ENCODE peak calls at places on chromosome 18, in seven cellular contexts. X, G, L, H, S, P and U are unnamed samples.

GRCh38 chr18:48123965-48124364 is 193.5 kb upstream of the SMAD2 start:
- DNase-seq in X (no peak), G (no peak), L (no peak), H (no peak), S (no peak), P (no peak), U (no peak)

GRCh38 chr18:25805939-25806338 is 284.5 kb downstream of the SS18 start:
- DNase-seq in X (no peak), G (no peak), L (no peak), H (no peak), S (no peak), P (no peak), U (no peak)

GRCh38 chr18:36534154-36534688 is 236.7 kb downstream of the FHOD3 start:
- DNase-seq in X (no peak), G (no peak), L (no peak), H (no peak), S (peak), P (no peak), U (no peak)

GRCh38 chr18:22185298-22185697 is 15.9 kb downstream of the GATA6 start:
- DNase-seq in X (no peak), G (no peak), L (no peak), H (no peak), S (no peak), P (no peak), U (no peak)

GRCh38 chr18:53747761-53748160 is 476.7 kb downstream of the MBD2 start:
- DNase-seq in X (no peak), G (no peak), L (no peak), H (no peak), S (no peak), P (no peak), U (no peak)

GRCh38 chr18:5237083-5237722 is 40.1 kb upstream of the AKAIN1 start:
- DNase-seq in X (no peak), G (peak), L (no peak), H (peak), S (peak), P (no peak), U (peak)

GRCh38 chr18:76670564-76671288 is 151.6 kb upstream of the ZNF236 start:
- DNase-seq in X (no peak), G (no peak), L (no peak), H (no peak), S (no peak), P (no peak), U (no peak)

GRCh38 chr18:78242307-78242643 is 737.3 kb upstream of the SALL3 start:
- DNase-seq in X (no peak), G (no peak), L (no peak), H (no peak), S (no peak), P (no peak), U (no peak)

GRCh38 chr18:27185025-27185763 is at the start of gene CHST9:
- DNase-seq in X (peak), G (no peak), L (no peak), H (peak), S (no peak), P (no peak), U (no peak)

GRCh38 chr18:58391113-58391892 is 237.6 kb downstream of the ALPK2 start:
- DNase-seq in X (no peak), G (no peak), L (no peak), H (no peak), S (no peak), P (no peak), U (no peak)

GRCh38 chr18:46281185-46282176 is 177.3 kb downstream of the HAUS1 start:
- DNase-seq in X (peak), G (peak), L (peak), H (peak), S (peak), P (peak), U (peak)

GRCh38 chr18:75727479-75727878 is 300.0 kb upstream of the SMIM21 start:
- DNase-seq in X (peak), G (no peak), L (no peak), H (no peak), S (peak), P (no peak), U (peak)

GRCh38 chr18:41396861-41397260 is 558.2 kb upstream of the PIK3C3 start:
- DNase-seq in X (no peak), G (no peak), L (no peak), H (no peak), S (no peak), P (no peak), U (no peak)

GRCh38 chr18:4762399-4762798 is 307.3 kb upstream of the DLGAP1 start:
- DNase-seq in X (no peak), G (no peak), L (no peak), H (no peak), S (no peak), P (no peak), U (no peak)

GRCh38 chr18:22165049-22165602 is 4.3 kb upstream of the GATA6 start:
- DNase-seq in X (no peak), G (no peak), L (no peak), H (no peak), S (no peak), P (no peak), U (no peak)

GRCh38 chr18:23650963-23651927 is 11.5 kb downstream of the ANKRD29 start:
- DNase-seq in X (no peak), G (no peak), L (no peak), H (no peak), S (no peak), P (peak), U (no peak)

GRCh38 chr18:79925656-79925979 is 25.8 kb downstream of the SLC66A2 start:
- DNase-seq in X (no peak), G (no peak), L (no peak), H (no peak), S (no peak), P (no peak), U (no peak)

GRCh38 chr18:58992301-58993231 is 127.9 kb downstream of the ZNF532 start:
- DNase-seq in X (no peak), G (no peak), L (no peak), H (no peak), S (no peak), P (no peak), U (no peak)

GRCh38 chr18:78803104-78803503 is 176.5 kb upstream of the SALL3 start:
- DNase-seq in X (no peak), G (no peak), L (no peak), H (peak), S (no peak), P (no peak), U (no peak)

GRCh38 chr18:38459086-38459485 is 893.5 kb upstream of the CELF4 start:
- DNase-seq in X (no peak), G (no peak), L (no peak), H (no peak), S (peak), P (no peak), U (no peak)

GRCh38 chr18:67132919-67133318 is 383.6 kb downstream of the DSEL start:
- DNase-seq in X (no peak), G (no peak), L (no peak), H (no peak), S (peak), P (no peak), U (no peak)

GRCh38 chr18:63290456-63291200 is 28.9 kb downstream of the BCL2 start:
- DNase-seq in X (no peak), G (no peak), L (no peak), H (no peak), S (no peak), P (no peak), U (no peak)

GRCh38 chr18:24161304-24161703 is 22.4 kb downstream of the CABYR start:
- DNase-seq in X (no peak), G (no peak), L (no peak), H (no peak), S (no peak), P (no peak), U (no peak)

GRCh38 chr18:48629730-48630324 is 91.0 kb downstream of the CTIF start:
- DNase-seq in X (peak), G (no peak), L (peak), H (peak), S (no peak), P (peak), U (peak)

GRCh38 chr18:9575558-9575957 is 38.8 kb downstream of the PPP4R1 start:
- DNase-seq in X (peak), G (no peak), L (peak), H (no peak), S (no peak), P (peak), U (peak)

GRCh38 chr18:72672364-72673151 is 128.4 kb upstream of the CBLN2 start:
- DNase-seq in X (peak), G (no peak), L (no peak), H (no peak), S (peak), P (no peak), U (peak)

GRCh38 chr18:76686737-76687231 is 135.6 kb upstream of the ZNF236 start:
- DNase-seq in X (peak), G (no peak), L (no peak), H (no peak), S (no peak), P (peak), U (peak)

GRCh38 chr18:68083131-68083530 is 566.6 kb upstream of the DSEL start:
- DNase-seq in X (no peak), G (no peak), L (no peak), H (no peak), S (no peak), P (peak), U (peak)

GRCh38 chr18:26021061-26021754 is 69.2 kb downstream of the SS18 start:
- DNase-seq in X (no peak), G (no peak), L (no peak), H (no peak), S (no peak), P (no peak), U (no peak)